ENCODE peak calls at places on chromosome 14, in six cellular contexts. O is ovary; N is mucosa of gallbladder; F is cardiac fibroblast; Y is activated B cell treated with CpG ODN at 0.5 μM for 24 hours; R is activated CD4-positive, alpha-beta T cell treated with anti-CD3 and anti-CD28 coated beads for 36 hours. T is an unnamed sample.

GRCh38 chr14:25007832-25008231 is 42.1 kb downstream of the STXBP6 start:
- DNase-seq in N (no peak), Y (no peak), O (no peak), R (no peak), F (no peak), T (peak)

GRCh38 chr14:64541971-64542838 is 1.7 kb downstream of the HSPA2 start:
- DNase-seq in O (peak), Y (peak), F (no peak), N (no peak), R (peak), T (no peak)

GRCh38 chr14:94568186-94568585 is 6.9 kb downstream of the SERPINA4 start:
- DNase-seq in Y (no peak), R (no peak), F (no peak), N (no peak), O (no peak), T (no peak)

GRCh38 chr14:89767861-89768268 is 186.7 kb downstream of the EFCAB11 start:
- DNase-seq in N (peak), Y (peak), R (peak), O (no peak), F (peak), T (no peak)

GRCh38 chr14:31476131-31476917 is 11.5 kb downstream of the GPR33 start:
- DNase-seq in O (no peak), F (peak), N (no peak), Y (no peak), R (no peak), T (no peak)

GRCh38 chr14:21626491-21627230 is 8.1 kb downstream of the OR10G2 start:
- DNase-seq in F (no peak), R (no peak), O (no peak), N (no peak), Y (no peak), T (no peak)

GRCh38 chr14:52333823-52334657 is 19.9 kb downstream of the PTGER2 start:
- DNase-seq in N (no peak), F (peak), Y (no peak), R (no peak), O (no peak), T (no peak)

GRCh38 chr14:58899317-58899713 is 261.6 kb downstream of the DACT1 start:
- DNase-seq in Y (no peak), O (no peak), N (no peak), F (peak), R (no peak), T (no peak)

GRCh38 chr14:96055753-96056508 is 16.8 kb downstream of the C14orf132 start:
- DNase-seq in N (no peak), O (no peak), Y (no peak), F (no peak), R (no peak), T (no peak)

GRCh38 chr14:104082807-104083206 is 2.7 kb upstream of the ASPG start:
- DNase-seq in Y (no peak), F (no peak), O (peak), N (peak), R (no peak), T (peak)

GRCh38 chr14:73715707-73716106 is 1.5 kb upstream of the PNMA1 start:
- DNase-seq in R (no peak), N (no peak), F (no peak), Y (no peak), O (no peak), T (no peak)

GRCh38 chr14:61385002-61385685 is 63.8 kb downstream of the PRKCH start:
- DNase-seq in Y (no peak), R (peak), O (no peak), N (no peak), F (no peak), T (no peak)

GRCh38 chr14:44204061-44204815 is 302.8 kb downstream of the FSCB start:
- DNase-seq in N (no peak), R (no peak), F (peak), Y (no peak), O (no peak), T (no peak)

GRCh38 chr14:33359288-33359881 is 420.7 kb downstream of the NPAS3 start:
- DNase-seq in R (no peak), F (no peak), N (no peak), Y (no peak), O (no peak), T (no peak)

GRCh38 chr14:55964081-55964480 is 154.1 kb upstream of the PELI2 start:
- DNase-seq in Y (no peak), R (no peak), F (no peak), O (no peak), N (no peak), T (no peak)

T was measured in left colon.